ENCODE peak calls at places on chromosome 18, in four cellular contexts. J is neural progenitor cell, U is GM23338, Y is MM.1S. T is an unnamed sample. For H3F3A and H3K4me1, the result is how much of the 10 kb centered on the place peaks cover.

GRCh38 chr18:23719634-23720201 is 30.5 kb downstream of the LAMA3 start:
- DNase-seq in J (no peak), U (no peak), Y (no peak), T (peak)

GRCh38 chr18:3584897-3585460 is 135.0 kb downstream of the TGIF1 start:
- DNase-seq in J (no peak), U (peak), Y (no peak), T (peak)

GRCh38 chr18:67730884-67731283 is 214.4 kb upstream of the DSEL start:
- DNase-seq in J (no peak), U (no peak), Y (no peak), T (no peak)

GRCh38 chr18:34493099-34493544 is 217.0 kb upstream of the DTNA start:
- DNase-seq in J (peak), U (peak), Y (peak), T (peak)

GRCh38 chr18:24763765-24764548 is 303.5 kb downstream of the HRH4 start:
- DNase-seq in J (no peak), U (no peak), Y (no peak), T (no peak)

GRCh38 chr18:55706893-55707292 is 118.9 kb upstream of the TCF4 start:
- DNase-seq in J (no peak), U (no peak), Y (no peak), T (no peak)

GRCh38 chr18:8632386-8632785 is 23.1 kb downstream of the RAB12 start:
- DNase-seq in J (no peak), U (no peak), Y (no peak), T (no peak)

GRCh38 chr18:13376841-13377351 is 158.3 kb downstream of the LDLRAD4 start:
- DNase-seq in J (no peak), U (no peak), Y (no peak), T (no peak)

GRCh38 chr18:79678665-79679551 is 695 bp upstream of the CTDP1 start:
- DNase-seq in J (peak), U (peak), Y (peak), T (peak)

GRCh38 chr18:79869591-79870368 is 72.0 kb downstream of the KCNG2 start:
- DNase-seq in J (no peak), U (no peak), Y (no peak), T (no peak)

GRCh38 chr18:23669202-23669766 is 6.6 kb upstream of the ANKRD29 start:
- DNase-seq in J (no peak), U (no peak), Y (no peak), T (no peak)

GRCh38 chr18:2410688-2411087 is 160.6 kb downstream of the METTL4 start:
- DNase-seq in J (no peak), U (no peak), Y (no peak), T (peak)

GRCh38 chr18:25233582-25234362 is 118.2 kb downstream of the ZNF521 start:
- DNase-seq in J (no peak), U (no peak), Y (no peak), T (no peak)

GRCh38 chr18:11502368-11502767 is 107.0 kb upstream of the SLC35G4 start:
- DNase-seq in J (no peak), U (no peak), Y (no peak), T (no peak)

GRCh38 chr18:22466608-22467390 is 49.1 kb upstream of the CTAGE1 start:
- DNase-seq in J (no peak), U (no peak), Y (no peak), T (peak)

GRCh38 chr18:79502785-79503184 is 107.1 kb downstream of the NFATC1 start:
- DNase-seq in J (no peak), U (no peak), Y (no peak), T (no peak)

GRCh38 chr18:9418047-9418690 is 57.1 kb upstream of the RALBP1 start:
- DNase-seq in J (no peak), U (peak), Y (no peak), T (no peak)

GRCh38 chr18:64365106-64365505 is 216.2 kb upstream of the LINC00305 start:
- DNase-seq in J (no peak), U (no peak), Y (no peak), T (no peak)

GRCh38 chr18:75097491-75098225 is 111.3 kb downstream of the PTGR3 start:
- DNase-seq in J (no peak), U (no peak), Y (no peak), T (no peak)

GRCh38 chr18:34461266-34461665 is 236.6 kb upstream of the NOL4 start:
- DNase-seq in J (no peak), U (no peak), Y (no peak), T (no peak)

GRCh38 chr18:74896390-74896991 is 298.8 kb downstream of the ZNF407 start:
- DNase-seq in J (peak), U (peak), Y (peak), T (peak)

GRCh38 chr18:985301-985700 is 80.6 kb downstream of the ADCYAP1 start:
- DNase-seq in J (peak), U (peak), Y (no peak), T (no peak)

GRCh38 chr18:67273288-67273687 is 243.2 kb downstream of the DSEL start:
- DNase-seq in J (no peak), U (no peak), Y (no peak), T (no peak)

GRCh38 chr18:892316-892715 is 12.4 kb upstream of the ADCYAP1 start:
- DNase-seq in J (no peak), U (no peak), Y (no peak), T (no peak)

GRCh38 chr18:23650963-23651927 is 11.5 kb downstream of the ANKRD29 start:
- DNase-seq in J (no peak), U (no peak), Y (no peak), T (peak)

GRCh38 chr18:2971741-2972552 is 41.0 kb downstream of the LPIN2 start:
- DNase-seq in J (no peak), U (no peak), Y (no peak), T (no peak)

GRCh38 chr18:51072586-51073303 is 42.7 kb downstream of the SMAD4 start:
- DNase-seq in J (no peak), U (no peak), Y (no peak), T (no peak)
- H3F3A ChIP-seq in J (under half), U (under half), Y (under half), T (under half)

DNA sequence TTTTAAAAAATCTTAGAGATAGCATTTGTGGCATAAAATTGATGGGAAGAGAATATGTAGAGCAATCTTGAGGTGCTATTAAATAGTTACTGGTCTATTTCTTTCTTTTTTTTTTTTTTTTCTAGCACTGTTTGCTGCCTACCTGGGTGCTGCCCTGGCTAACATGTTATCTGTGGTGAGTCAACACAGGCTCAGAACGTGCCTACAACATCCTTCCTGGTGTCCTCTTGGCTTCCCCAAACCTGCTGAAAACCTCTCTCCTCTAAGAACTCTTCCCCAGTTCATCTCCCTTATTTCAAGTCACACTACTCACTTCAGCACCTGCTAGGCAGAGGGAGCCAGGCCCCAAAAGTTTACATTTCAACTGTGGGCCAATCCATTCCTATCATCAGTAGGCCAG is 45.1 kb upstream of the SLC14A1 start:
- DNase-seq in J (no peak), U (no peak), Y (no peak), T (no peak)
- H3K4me1 ChIP-seq in J (under half), U (under half), Y (under half), T (under half)

GRCh38 chr18:76621782-76622495 is 126.9 kb upstream of the ZNF516 start:
- DNase-seq in J (no peak), U (no peak), Y (no peak), T (no peak)

GRCh38 chr18:76620326-76620813 is 125.3 kb upstream of the ZNF516 start:
- DNase-seq in J (peak), U (peak), Y (peak), T (no peak)

GRCh38 chr18:76619342-76620315 is 124.6 kb upstream of the ZNF516 start:
- DNase-seq in J (peak), U (peak), Y (no peak), T (no peak)

GRCh38 chr18:76618721-76619120 is 123.7 kb upstream of the ZNF516 start:
- DNase-seq in J (no peak), U (no peak), Y (no peak), T (no peak)

GRCh38 chr18:76621184-76621583 is 126.1 kb upstream of the ZNF516 start:
- DNase-seq in J (peak), U (peak), Y (no peak), T (no peak)
- H3K4me3 ChIP-seq in J (peak), U (peak), Y (no peak), T (no peak)

DNA sequence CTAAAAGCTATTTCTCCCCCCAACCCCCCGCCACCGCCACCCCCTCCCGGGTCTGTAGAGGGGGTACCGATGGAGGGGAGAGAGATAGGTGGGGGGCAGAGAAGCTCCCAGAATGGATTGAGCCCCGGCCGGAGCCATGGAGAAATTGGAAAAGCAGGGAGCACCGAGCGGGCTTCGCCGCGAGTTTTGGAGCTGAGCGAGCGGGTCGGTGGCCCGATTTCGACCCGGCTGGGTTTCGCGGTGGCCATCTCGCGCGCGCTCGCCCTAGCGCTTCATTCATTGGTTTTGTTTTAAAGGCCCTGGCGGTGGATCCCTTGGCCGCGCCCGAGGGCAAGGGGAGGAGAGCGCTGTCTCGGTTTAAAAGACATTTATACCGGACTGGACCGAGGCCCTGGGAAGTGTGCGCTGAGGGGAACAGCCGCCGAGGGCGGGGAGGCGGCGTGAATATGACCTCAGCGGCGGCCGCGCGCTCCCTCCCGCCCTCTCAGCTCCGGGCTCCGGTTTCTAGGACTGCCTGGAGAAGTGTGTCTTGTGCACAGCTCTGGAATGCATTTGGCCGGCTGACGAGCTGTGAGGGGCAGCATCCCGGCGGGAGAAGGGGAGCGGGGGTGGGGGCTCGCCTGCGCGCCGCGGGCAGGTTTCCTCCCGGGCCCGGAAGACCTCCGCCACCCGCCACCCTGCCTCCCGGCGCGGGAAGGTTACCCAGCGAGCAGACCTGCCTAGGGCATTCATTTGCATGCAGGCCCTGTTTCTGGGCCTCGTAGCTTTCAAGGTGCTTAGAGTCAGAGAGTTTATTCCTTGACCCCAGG is 1.7 kb upstream of the SMAD7 start:
- DNase-seq in J (peak), U (peak), Y (peak), T (peak)
- H3F3A ChIP-seq in J (half or more), U (under half), Y (under half), T (under half)

DNA sequence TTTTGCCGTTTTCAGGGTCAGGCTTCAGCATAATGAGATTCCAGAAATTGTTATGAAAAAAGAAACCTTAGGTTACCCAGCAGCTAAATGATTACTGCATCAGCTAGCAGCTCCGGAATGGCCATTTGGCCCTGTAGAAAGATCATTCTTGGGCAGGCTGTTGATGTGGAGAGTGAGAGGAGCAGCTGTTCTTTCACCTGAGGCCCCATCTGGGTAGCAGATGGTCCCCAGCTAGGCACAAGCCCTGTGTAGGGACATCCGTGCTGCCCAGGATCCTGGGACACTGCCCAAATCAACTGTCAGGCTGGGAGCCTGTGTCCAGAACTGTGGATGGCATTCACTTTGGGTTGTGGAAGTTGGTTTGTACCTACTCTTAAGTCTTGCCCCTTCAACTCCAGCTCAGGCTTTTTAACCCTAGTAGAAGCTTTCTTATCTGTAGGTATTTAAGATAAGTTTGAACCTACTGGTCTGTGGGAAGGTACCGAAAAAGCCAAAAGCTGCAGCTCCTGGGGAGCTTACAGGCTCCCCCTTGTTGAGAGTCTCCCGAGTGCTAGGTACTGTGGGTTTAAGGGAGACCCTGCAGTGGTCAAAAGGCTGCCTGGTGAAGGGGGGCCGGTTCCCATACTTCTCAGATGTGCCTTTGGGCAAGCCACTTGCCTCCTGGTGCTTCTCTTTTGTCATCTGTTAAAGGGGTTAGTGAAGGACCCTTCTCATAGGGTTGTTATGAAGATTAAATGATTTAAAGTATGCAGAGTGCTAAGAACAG is 62.1 kb downstream of the NEDD4L start:
- DNase-seq in J (no peak), U (no peak), Y (no peak), T (no peak)
- H3K4me1 ChIP-seq in J (under half), U (half or more), Y (under half), T (under half)

GRCh38 chr18:32735781-32736180 is 37.0 kb downstream of the KLHL14 start:
- DNase-seq in J (no peak), U (no peak), Y (no peak), T (no peak)

GRCh38 chr18:32730620-32731021 is 42.2 kb downstream of the KLHL14 start:
- DNase-seq in J (no peak), U (no peak), Y (peak), T (no peak)

GRCh38 chr18:32732165-32732564 is 40.7 kb downstream of the KLHL14 start:
- DNase-seq in J (no peak), U (no peak), Y (no peak), T (no peak)

GRCh38 chr18:32734442-32734841 is 38.4 kb downstream of the KLHL14 start:
- DNase-seq in J (no peak), U (no peak), Y (no peak), T (no peak)

DNA sequence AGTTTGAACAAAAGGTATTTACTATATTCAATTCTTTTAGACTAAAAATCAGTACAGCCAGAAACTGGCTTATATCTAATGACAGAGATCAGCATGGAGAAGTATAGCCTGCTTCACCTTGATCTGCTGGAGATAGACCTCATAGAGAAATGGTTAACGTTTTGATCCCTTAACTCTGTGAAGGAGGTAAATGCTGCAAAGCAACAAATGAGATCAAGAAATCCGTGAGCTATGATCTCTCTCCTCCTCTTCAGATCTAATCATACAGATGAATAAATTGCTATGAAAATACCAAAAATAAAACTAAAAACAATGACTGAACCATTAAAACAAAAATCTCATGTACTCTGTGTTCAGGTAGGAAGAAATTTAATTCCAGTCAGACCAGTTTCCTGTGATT is 42.8 kb downstream of the KLHL14 start:
- DNase-seq in J (no peak), U (no peak), Y (no peak), T (no peak)
- H3K4me3 ChIP-seq in J (no peak), U (no peak), Y (peak), T (peak)

DNA sequence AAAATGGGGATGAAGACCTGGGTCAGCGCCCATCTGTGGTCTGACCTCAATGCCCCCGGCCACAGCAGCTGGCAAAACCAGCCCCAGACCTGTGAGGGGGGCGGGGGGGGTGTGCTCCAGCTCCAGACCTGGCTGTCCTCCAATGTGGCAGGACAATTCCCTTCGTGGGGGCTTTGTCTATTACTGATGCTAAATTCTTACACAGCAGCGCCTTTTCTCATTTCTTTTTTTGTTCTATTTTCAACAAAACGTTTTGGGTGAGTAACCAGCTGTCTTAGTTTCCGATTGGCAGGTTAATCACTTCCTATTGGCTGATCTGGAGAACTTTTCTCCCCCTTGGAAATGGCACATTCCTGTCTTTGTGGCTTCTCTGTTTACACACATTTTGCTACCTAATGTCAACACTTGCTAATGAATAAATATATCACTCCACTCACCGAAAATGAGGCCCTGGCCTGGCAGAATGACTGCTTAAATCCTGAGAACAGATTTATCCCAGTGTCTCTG is 4.4 kb downstream of the SMAD7 start:
- DNase-seq in J (no peak), U (no peak), Y (peak), T (no peak)
- H3F3A ChIP-seq in J (under half), U (under half), Y (half or more), T (under half)

DNA sequence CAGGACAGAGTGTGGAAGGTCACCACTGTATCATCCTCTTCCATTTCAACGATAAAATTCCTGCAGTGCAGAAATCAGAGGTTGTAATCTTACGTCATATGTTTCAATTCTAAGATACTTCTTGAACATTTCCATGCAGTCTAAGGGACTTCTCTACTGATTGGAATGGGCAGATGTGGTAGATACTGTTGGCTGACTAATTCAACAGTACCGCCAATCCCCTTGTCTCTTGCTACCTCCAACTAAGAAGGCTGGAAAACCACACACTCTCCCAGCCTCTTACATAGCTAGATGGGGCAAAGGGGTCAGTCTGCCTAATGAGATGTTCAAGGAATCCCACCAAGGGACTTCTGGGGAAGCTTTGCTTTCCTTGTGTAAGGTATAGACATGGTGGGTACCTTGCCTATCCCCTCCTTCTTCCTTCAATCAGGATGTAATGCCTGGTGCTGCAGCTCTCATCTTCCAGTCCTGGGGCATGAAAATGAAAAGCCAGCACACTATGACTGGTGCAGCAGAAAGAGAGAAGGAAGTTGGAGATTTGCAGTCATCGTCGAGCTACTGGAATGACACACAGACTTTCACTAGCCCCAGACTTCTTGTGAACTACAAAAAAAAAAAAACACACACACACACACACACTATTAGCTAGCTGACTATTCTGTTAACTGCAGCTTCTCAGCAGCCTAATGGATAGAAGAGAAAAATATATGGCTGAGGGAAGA is 84.1 kb downstream of the ALPK2 start:
- DNase-seq in J (no peak), U (no peak), Y (no peak), T (no peak)
- H3K4me1 ChIP-seq in J (under half), U (under half), Y (under half), T (half or more)

T was measured in PC-9.